ENCODE peak calls at places on chromosomes 13 and 19, in four cellular contexts. X is brain microvascular endothelial cell; D is glutamatergic neuron; G is naive thymus-derived CD4-positive, alpha-beta T cell. Q is an unnamed sample.
A peak's percentile ranks its signal among the peaks of the same experiment; 100 is the strongest.

GRCh38 chr13:95784161-95784880 is 107.4 kb downstream of the DNAJC3 start:
- DNase-seq in X (peak; percentile 57), D (no peak), G (no peak), Q (no peak)

GRCh38 chr19:54325194-54325621 is 12.2 kb upstream of the LILRA5 start:
- DNase-seq in X (peak; percentile 31), D (no peak), G (peak; percentile 44), Q (no peak)

GRCh38 chr19:39542198-39542597 is 2.2 kb upstream of the EID2 start:
- DNase-seq in X (no peak), D (no peak), G (no peak), Q (no peak)

GRCh38 chr13:103772576-103772975 is 706.4 kb upstream of the SLC10A2 start:
- DNase-seq in X (no peak), D (no peak), G (no peak), Q (no peak)

GRCh38 chr13:71979616-71980015 is 112.6 kb upstream of the DACH1 start:
- DNase-seq in X (peak; percentile 4), D (no peak), G (no peak), Q (no peak)

GRCh38 chr19:8168537-8168936 is 19.1 kb upstream of the FBN3 start:
- DNase-seq in X (no peak), D (no peak), G (no peak), Q (no peak)

GRCh38 chr13:99176309-99177276 is 24.1 kb upstream of the UBAC2 start:
- DNase-seq in X (peak; percentile 38), D (peak; percentile 75), G (peak; percentile 62), Q (peak; percentile 16)

GRCh38 chr13:38990693-38991092 is at the start of gene STOML3:
- DNase-seq in X (no peak), D (no peak), G (no peak), Q (no peak)

GRCh38 chr13:36476661-36477060 is 44.4 kb downstream of the CCNA1 start:
- DNase-seq in X (no peak), D (no peak), G (no peak), Q (no peak)

GRCh38 chr13:65416784-65417183 is 1813.4 kb downstream of the PCDH9 start:
- DNase-seq in X (no peak), D (no peak), G (no peak), Q (no peak)

GRCh38 chr19:50835785-50836542 is 2.6 kb upstream of the KLK15 start:
- DNase-seq in X (peak; percentile 50), D (peak; percentile 90), G (peak; percentile 18), Q (peak; percentile 44)

GRCh38 chr13:24784319-24784718 is 20.4 kb downstream of the RNF17 start:
- DNase-seq in X (no peak), D (no peak), G (no peak), Q (no peak)

GRCh38 chr19:51830263-51830662 is 35.3 kb downstream of the FPR3 start:
- DNase-seq in X (no peak), D (no peak), G (no peak), Q (no peak)

GRCh38 chr13:110475117-110475516 is 86.4 kb downstream of the RAB20 start:
- DNase-seq in X (no peak), D (no peak), G (no peak), Q (no peak)

GRCh38 chr19:19146000-19146608 is 7.8 kb upstream of the TMEM161A start:
- DNase-seq in X (peak; percentile 37), D (peak; percentile 90), G (peak; percentile 68), Q (peak; percentile 42)

GRCh38 chr19:662207-662961 is 630 bp downstream of the RNF126 start:
- DNase-seq in X (no peak), D (no peak), G (peak; percentile 65), Q (no peak)

GRCh38 chr13:68473834-68474326 is 1243.7 kb upstream of the PCDH9 start:
- DNase-seq in X (no peak), D (no peak), G (no peak), Q (no peak)

GRCh38 chr19:35545855-35546381 is 492 bp downstream of the TMEM147 start:
- DNase-seq in X (no peak), D (no peak), G (no peak), Q (no peak)

Q was measured in occipital lobe.